ENCODE peak calls at places on chromosome 18, in ten cellular contexts. M, A, S, G, H, J, Q, C, F and T are unnamed samples.

GRCh38 chr18:23355206-23355605 is 97.9 kb upstream of the RIOK3 start:
- DNase-seq in M (no peak), A (no peak), S (no peak), G (no peak), H (no peak), J (no peak), Q (no peak), C (no peak), F (no peak), T (no peak)

GRCh38 chr18:76839395-76839794 is 17.0 kb downstream of the ZNF236 start:
- DNase-seq in M (no peak), A (no peak), S (no peak), G (no peak), H (no peak), J (no peak), Q (no peak), C (no peak), F (no peak), T (no peak)

GRCh38 chr18:36124841-36125240 is 4.3 kb downstream of the SLC39A6 start:
- DNase-seq in M (no peak), A (no peak), S (no peak), G (no peak), H (no peak), J (no peak), Q (no peak), C (no peak), F (no peak), T (no peak)

GRCh38 chr18:35890323-35890722 is 82.2 kb upstream of the RMP24 start:
- DNase-seq in M (no peak), A (no peak), S (no peak), G (no peak), H (peak; percentile 73), J (no peak), Q (no peak), C (no peak), F (no peak), T (no peak)

GRCh38 chr18:45320724-45321123 is 294.6 kb upstream of the SLC14A2 start:
- DNase-seq in M (no peak), A (no peak), S (no peak), G (no peak), H (no peak), J (no peak), Q (no peak), C (no peak), F (no peak), T (no peak)

GRCh38 chr18:74040459-74041332 is 106.9 kb downstream of the FBXO15 start:
- DNase-seq in M (peak; percentile 85), A (peak; percentile 85), S (peak; percentile 82), G (peak; percentile 50), H (peak; percentile 48), J (no peak), Q (no peak), C (no peak), F (no peak), T (peak; percentile 49)

GRCh38 chr18:62846334-62846733 is 131.0 kb downstream of the PHLPP1 start:
- DNase-seq in M (no peak), A (no peak), S (no peak), G (no peak), H (no peak), J (no peak), Q (no peak), C (no peak), F (no peak), T (no peak)

GRCh38 chr18:7321831-7322230 is 90.9 kb downstream of the LRRC30 start:
- DNase-seq in M (no peak), A (no peak), S (no peak), G (no peak), H (no peak), J (no peak), Q (no peak), C (no peak), F (no peak), T (no peak)

GRCh38 chr18:58762781-58763171 is 91.5 kb downstream of the MALT1 start:
- DNase-seq in M (no peak), A (no peak), S (peak; percentile 32), G (no peak), H (no peak), J (no peak), Q (no peak), C (no peak), F (no peak), T (no peak)

GRCh38 chr18:6934859-6935258 is 182.7 kb downstream of the LAMA1 start:
- DNase-seq in M (no peak), A (no peak), S (no peak), G (no peak), H (no peak), J (no peak), Q (no peak), C (no peak), F (no peak), T (no peak)

GRCh38 chr18:42640160-42640559 is 475.3 kb downstream of the RIT2 start:
- DNase-seq in M (no peak), A (no peak), S (no peak), G (no peak), H (no peak), J (no peak), Q (no peak), C (no peak), F (no peak), T (no peak)

GRCh38 chr18:34352385-34353163 is 127.9 kb upstream of the NOL4 start:
- DNase-seq in M (no peak), A (no peak), S (no peak), G (peak; percentile 26), H (peak; percentile 18), J (no peak), Q (no peak), C (no peak), F (no peak), T (no peak)

GRCh38 chr18:3652380-3653262 is 202.6 kb downstream of the TGIF1 start:
- DNase-seq in M (no peak), A (no peak), S (peak; percentile 49), G (peak; percentile 45), H (peak; percentile 77), J (peak; percentile 82), Q (peak; percentile 97), C (peak; percentile 99), F (peak; percentile 55), T (no peak)
- TF ChIP-seq CTCF in M (no peak), A (no peak), S (no peak), G (peak; percentile 40), H (no peak), J (no peak), Q (no peak), C (peak; percentile 22), F (no peak), T (no peak)

DNA sequence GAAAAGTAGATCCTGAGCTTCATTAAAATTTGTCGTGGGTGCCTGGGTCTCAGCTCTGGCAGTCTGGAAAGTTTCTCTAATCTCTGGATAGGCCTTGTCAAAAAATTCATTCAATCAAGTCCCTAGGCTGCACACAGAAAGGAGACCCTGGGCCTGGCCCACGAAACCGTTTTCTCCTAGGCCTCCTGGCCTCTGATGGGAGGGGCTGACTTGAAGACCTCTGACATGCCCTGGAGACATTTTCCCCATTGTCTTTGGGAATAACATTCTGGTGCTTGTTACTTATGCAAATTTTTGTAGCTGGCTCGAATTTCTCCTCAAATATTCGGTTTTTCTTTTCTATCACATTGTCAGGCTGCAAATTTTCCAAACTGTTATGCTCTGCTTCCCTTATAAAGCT is 62.6 kb downstream of the MEP1B start:
- DNase-seq in M (no peak), A (no peak), S (no peak), G (no peak), H (no peak), J (no peak), Q (no peak), C (no peak), F (no peak), T (no peak)
- TF ChIP-seq CTCF in M (no peak), A (no peak), S (no peak), G (no peak), H (no peak), J (no peak), Q (no peak), C (no peak), F (no peak), T (no peak)

DNA sequence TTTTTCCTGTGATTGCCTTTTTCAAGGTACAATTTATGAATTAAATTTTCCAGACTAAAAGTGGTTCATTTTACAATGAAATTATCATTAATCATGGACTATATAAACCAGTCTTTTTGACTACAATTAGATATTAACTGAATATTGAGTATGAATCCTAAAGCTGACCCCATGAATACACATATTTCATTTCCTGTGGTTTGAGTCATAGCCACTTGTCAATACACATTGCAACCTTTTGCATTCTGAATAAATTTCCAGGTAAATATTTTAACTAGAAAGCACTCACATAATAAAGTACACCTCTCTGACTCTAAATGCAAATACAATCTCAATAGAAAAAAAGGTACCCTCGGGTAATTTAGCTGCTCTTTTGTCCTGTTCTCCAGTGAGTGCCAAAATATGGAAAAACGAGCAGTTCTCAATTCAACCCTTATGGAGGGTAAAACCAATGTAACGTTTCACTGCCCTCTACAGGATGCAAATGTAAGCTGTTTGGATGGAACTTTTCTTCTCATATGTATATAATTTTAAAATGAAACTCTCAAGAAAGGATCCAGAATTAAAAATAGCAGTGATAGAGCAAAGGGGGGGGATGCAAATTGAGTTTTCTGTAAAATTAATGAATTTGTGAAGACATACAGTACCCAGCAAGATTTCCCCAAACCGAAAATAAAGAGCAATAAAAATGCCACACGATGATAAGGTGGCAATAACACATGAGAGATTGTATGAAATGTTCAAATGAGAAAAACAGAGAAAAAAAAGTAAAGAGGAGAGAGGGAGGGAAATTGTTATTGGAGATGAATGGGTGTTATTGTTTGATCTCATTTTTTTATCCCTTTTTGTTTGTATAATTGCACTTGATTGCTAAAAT is 1795.7 kb upstream of the PIK3C3 start:
- DNase-seq in M (no peak), A (no peak), S (no peak), G (peak; percentile 27), H (peak; percentile 44), J (no peak), Q (no peak), C (peak; percentile 46), F (no peak), T (no peak)
- TF ChIP-seq CTCF in M (no peak), A (peak; percentile 51), S (peak; percentile 79), G (peak; percentile 62), H (peak; percentile 70), J (no peak), Q (peak; percentile 41), C (peak; percentile 64), F (peak; percentile 20), T (no peak)

GRCh38 chr18:524496-524895 is 24.0 kb upstream of the COLEC12 start:
- DNase-seq in M (no peak), A (no peak), S (no peak), G (no peak), H (no peak), J (peak; percentile 19), Q (no peak), C (no peak), F (no peak), T (no peak)

GRCh38 chr18:527136-527535 is 26.6 kb upstream of the COLEC12 start:
- DNase-seq in M (no peak), A (no peak), S (no peak), G (no peak), H (no peak), J (no peak), Q (no peak), C (no peak), F (no peak), T (no peak)

GRCh38 chr18:526681-527080 is 26.2 kb upstream of the COLEC12 start:
- DNase-seq in M (no peak), A (no peak), S (no peak), G (no peak), H (no peak), J (no peak), Q (no peak), C (no peak), F (no peak), T (no peak)

GRCh38 chr18:519019-519879 is 18.7 kb upstream of the COLEC12 start:
- DNase-seq in M (no peak), A (no peak), S (no peak), G (no peak), H (peak; percentile 12), J (no peak), Q (no peak), C (peak; percentile 40), F (peak; percentile 33), T (no peak)

GRCh38 chr18:525066-525797 is 24.7 kb upstream of the COLEC12 start:
- DNase-seq in M (no peak), A (no peak), S (no peak), G (no peak), H (no peak), J (no peak), Q (peak; percentile 22), C (peak; percentile 56), F (no peak), T (no peak)
- TF ChIP-seq CTCF in M (no peak), A (no peak), S (no peak), G (no peak), H (no peak), J (no peak), Q (peak; percentile 25), C (peak; percentile 14), F (no peak), T (no peak)